ENCODE peak calls at places on chromosomes 2 and 18, in seven cellular contexts. One of them, this sample, is unnamed.

GRCh38 chr2:222912117-222912516 is 51.3 kb downstream of the ACSL3 start:
- DNase-seq in adrenal gland: no peak
- DNase-seq in testis: no peak
- DNase-seq in sigmoid colon: no peak
- DNase-seq in IMR-90: peak
- DNase-seq in A549: no peak
- DNase-seq in right lobe of liver: no peak
- DNase-seq in this sample: peak

GRCh38 chr2:102703748-102704147 is 58.1 kb upstream of the TMEM182 start:
- DNase-seq in testis: peak
- DNase-seq in IMR-90: peak
- DNase-seq in A549: peak
- DNase-seq in sigmoid colon: no peak
- DNase-seq in right lobe of liver: no peak
- DNase-seq in adrenal gland: no peak
- DNase-seq in this sample: no peak

GRCh38 chr2:181679544-181679979 is 755 bp downstream of the NEUROD1 start:
- DNase-seq in adrenal gland: no peak
- DNase-seq in right lobe of liver: no peak
- DNase-seq in A549: no peak
- DNase-seq in testis: no peak
- DNase-seq in IMR-90: no peak
- DNase-seq in sigmoid colon: no peak
- DNase-seq in this sample: no peak

GRCh38 chr2:174750923-174751441 is 13.3 kb downstream of the CHRNA1 start:
- DNase-seq in right lobe of liver: no peak
- DNase-seq in adrenal gland: no peak
- DNase-seq in sigmoid colon: no peak
- DNase-seq in IMR-90: no peak
- DNase-seq in testis: no peak
- DNase-seq in A549: no peak
- DNase-seq in this sample: no peak

GRCh38 chr2:239201884-239202283 is 198.9 kb downstream of the HDAC4 start:
- DNase-seq in sigmoid colon: peak
- DNase-seq in testis: no peak
- DNase-seq in adrenal gland: no peak
- DNase-seq in right lobe of liver: no peak
- DNase-seq in IMR-90: no peak
- DNase-seq in A549: no peak
- DNase-seq in this sample: peak

GRCh38 chr2:219058541-219059374 is 2.0 kb downstream of the IHH start:
- DNase-seq in right lobe of liver: peak
- DNase-seq in IMR-90: no peak
- DNase-seq in testis: peak
- DNase-seq in A549: no peak
- DNase-seq in sigmoid colon: no peak
- DNase-seq in adrenal gland: peak
- DNase-seq in this sample: no peak

GRCh38 chr2:133566967-133567645 is 1.2 kb downstream of the NCKAP5 start:
- DNase-seq in IMR-90: peak
- DNase-seq in A549: peak
- DNase-seq in right lobe of liver: peak
- DNase-seq in sigmoid colon: peak
- DNase-seq in testis: peak
- DNase-seq in adrenal gland: peak
- DNase-seq in this sample: peak

GRCh38 chr2:134413430-134413829 is 159.6 kb downstream of the MGAT5 start:
- DNase-seq in IMR-90: peak
- DNase-seq in adrenal gland: no peak
- DNase-seq in right lobe of liver: no peak
- DNase-seq in sigmoid colon: no peak
- DNase-seq in A549: no peak
- DNase-seq in testis: no peak
- DNase-seq in this sample: no peak

GRCh38 chr2:18611184-18611583 is 21.8 kb upstream of the NT5C1B start:
- DNase-seq in IMR-90: peak
- DNase-seq in testis: no peak
- DNase-seq in right lobe of liver: no peak
- DNase-seq in A549: no peak
- DNase-seq in sigmoid colon: no peak
- DNase-seq in adrenal gland: no peak
- DNase-seq in this sample: no peak

GRCh38 chr2:98528349-98528748 is 80.0 kb downstream of the COA5 start:
- DNase-seq in adrenal gland: no peak
- DNase-seq in right lobe of liver: no peak
- DNase-seq in sigmoid colon: no peak
- DNase-seq in A549: no peak
- DNase-seq in IMR-90: no peak
- DNase-seq in testis: no peak
- DNase-seq in this sample: no peak

GRCh38 chr18:31656754-31657153 is 27.6 kb downstream of the B4GALT6 start:
- DNase-seq in A549: no peak
- DNase-seq in sigmoid colon: no peak
- DNase-seq in testis: no peak
- DNase-seq in IMR-90: no peak
- DNase-seq in right lobe of liver: no peak
- DNase-seq in adrenal gland: no peak
- DNase-seq in this sample: no peak

GRCh38 chr2:80499095-80499494 is 194.5 kb upstream of the LRRTM1 start:
- DNase-seq in sigmoid colon: no peak
- DNase-seq in A549: peak
- DNase-seq in testis: peak
- DNase-seq in IMR-90: peak
- DNase-seq in right lobe of liver: no peak
- DNase-seq in adrenal gland: peak
- DNase-seq in this sample: no peak

GRCh38 chr2:3805120-3805519 is 101.7 kb downstream of the DCDC2C start:
- DNase-seq in testis: peak
- DNase-seq in right lobe of liver: no peak
- DNase-seq in sigmoid colon: no peak
- DNase-seq in A549: peak
- DNase-seq in adrenal gland: no peak
- DNase-seq in IMR-90: no peak
- DNase-seq in this sample: no peak

GRCh38 chr18:25701821-25702220 is 349.9 kb upstream of the ZNF521 start:
- DNase-seq in sigmoid colon: no peak
- DNase-seq in adrenal gland: no peak
- DNase-seq in right lobe of liver: no peak
- DNase-seq in testis: no peak
- DNase-seq in A549: no peak
- DNase-seq in IMR-90: no peak
- DNase-seq in this sample: no peak

GRCh38 chr2:42030196-42030759 is 17.5 kb upstream of the PKDCC start:
- DNase-seq in right lobe of liver: no peak
- DNase-seq in IMR-90: no peak
- DNase-seq in A549: no peak
- DNase-seq in sigmoid colon: no peak
- DNase-seq in adrenal gland: no peak
- DNase-seq in testis: no peak
- DNase-seq in this sample: no peak

GRCh38 chr18:9421096-9421495 is 54.2 kb upstream of the RALBP1 start:
- DNase-seq in testis: no peak
- DNase-seq in right lobe of liver: no peak
- DNase-seq in IMR-90: no peak
- DNase-seq in adrenal gland: no peak
- DNase-seq in sigmoid colon: peak
- DNase-seq in A549: no peak
- DNase-seq in this sample: no peak

GRCh38 chr2:45170191-45170975 is 161.1 kb upstream of the SIX2 start:
- DNase-seq in right lobe of liver: no peak
- DNase-seq in adrenal gland: no peak
- DNase-seq in A549: no peak
- DNase-seq in sigmoid colon: no peak
- DNase-seq in IMR-90: no peak
- DNase-seq in testis: peak
- DNase-seq in this sample: no peak

GRCh38 chr2:196174424-196174823 is 3.0 kb upstream of the STK17B start:
- DNase-seq in adrenal gland: no peak
- DNase-seq in A549: no peak
- DNase-seq in sigmoid colon: no peak
- DNase-seq in testis: no peak
- DNase-seq in IMR-90: no peak
- DNase-seq in right lobe of liver: no peak
- DNase-seq in this sample: no peak

GRCh38 chr2:172339431-172340010 is 87.9 kb upstream of the ITGA6 start:
- DNase-seq in right lobe of liver: no peak
- DNase-seq in IMR-90: peak
- DNase-seq in sigmoid colon: no peak
- DNase-seq in testis: no peak
- DNase-seq in adrenal gland: peak
- DNase-seq in A549: no peak
- DNase-seq in this sample: no peak

GRCh38 chr2:36294290-36294689 is 61.3 kb upstream of the CRIM1 start:
- DNase-seq in sigmoid colon: no peak
- DNase-seq in testis: no peak
- DNase-seq in IMR-90: no peak
- DNase-seq in right lobe of liver: no peak
- DNase-seq in adrenal gland: no peak
- DNase-seq in A549: no peak
- DNase-seq in this sample: no peak

GRCh38 chr2:38465789-38466127 is 88.7 kb upstream of the ATL2 start:
- DNase-seq in adrenal gland: peak
- DNase-seq in right lobe of liver: no peak
- DNase-seq in A549: peak
- DNase-seq in testis: peak
- DNase-seq in IMR-90: peak
- DNase-seq in sigmoid colon: no peak
- DNase-seq in this sample: peak

GRCh38 chr2:38467768-38468463 is 90.8 kb upstream of the ATL2 start:
- DNase-seq in IMR-90: no peak
- DNase-seq in sigmoid colon: no peak
- DNase-seq in adrenal gland: no peak
- DNase-seq in testis: no peak
- DNase-seq in A549: no peak
- DNase-seq in right lobe of liver: no peak
- DNase-seq in this sample: no peak

GRCh38 chr2:38466849-38467767 is 90.0 kb upstream of the ATL2 start:
- DNase-seq in IMR-90: peak
- DNase-seq in adrenal gland: no peak
- DNase-seq in sigmoid colon: peak
- DNase-seq in right lobe of liver: no peak
- DNase-seq in A549: no peak
- DNase-seq in testis: no peak
- DNase-seq in this sample: no peak

GRCh38 chr2:38464971-38465788 is 88.1 kb upstream of the ATL2 start:
- DNase-seq in IMR-90: no peak
- DNase-seq in sigmoid colon: no peak
- DNase-seq in A549: no peak
- DNase-seq in testis: no peak
- DNase-seq in adrenal gland: no peak
- DNase-seq in right lobe of liver: no peak
- DNase-seq in this sample: no peak

DNA sequence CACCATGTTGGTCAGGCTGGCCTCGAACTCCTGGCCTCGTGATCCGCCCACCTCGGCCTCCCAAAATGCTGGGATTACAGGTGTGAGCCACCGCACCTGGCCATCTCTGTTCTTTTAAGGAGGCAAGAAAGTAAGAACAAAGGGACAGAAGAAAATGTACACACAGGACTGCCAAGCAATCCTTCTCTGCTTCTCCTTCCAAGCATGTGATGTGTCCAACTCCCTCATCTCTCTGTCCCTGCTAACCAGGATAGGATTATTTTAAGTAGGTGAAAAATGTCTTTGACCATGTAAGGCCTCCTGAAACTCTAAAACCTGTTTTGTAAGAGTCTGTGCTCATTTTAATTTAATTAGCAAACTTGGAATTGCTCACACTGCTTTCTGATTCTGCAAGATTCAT is 89.3 kb upstream of the ATL2 start:
- DNase-seq in IMR-90: no peak
- DNase-seq in testis: no peak
- DNase-seq in sigmoid colon: no peak
- DNase-seq in A549: no peak
- DNase-seq in right lobe of liver: no peak
- DNase-seq in adrenal gland: no peak
- DNase-seq in this sample: no peak
- H3K27ac ChIP-seq in IMR-90: peak
- H3K27ac ChIP-seq in testis: no peak
- H3K27ac ChIP-seq in sigmoid colon: peak
- H3K27ac ChIP-seq in A549: no peak
- H3K27ac ChIP-seq in right lobe of liver: no peak
- H3K27ac ChIP-seq in adrenal gland: no peak
- H3K27ac ChIP-seq in this sample: no peak

GRCh38 chr2:216618785-216619184 is 14.4 kb upstream of the IGFBP2 start:
- DNase-seq in sigmoid colon: no peak
- DNase-seq in testis: no peak
- DNase-seq in adrenal gland: no peak
- DNase-seq in IMR-90: no peak
- DNase-seq in right lobe of liver: no peak
- DNase-seq in A549: no peak
- DNase-seq in this sample: no peak
- TF ChIP-seq POLR2A in sigmoid colon: no peak
- TF ChIP-seq POLR2A in testis: no peak
- TF ChIP-seq POLR2A in adrenal gland: no peak
- TF ChIP-seq POLR2A in IMR-90: no peak
- TF ChIP-seq POLR2A in right lobe of liver: no peak
- TF ChIP-seq POLR2A in A549: no peak
- TF ChIP-seq POLR2A in this sample: no peak

DNA sequence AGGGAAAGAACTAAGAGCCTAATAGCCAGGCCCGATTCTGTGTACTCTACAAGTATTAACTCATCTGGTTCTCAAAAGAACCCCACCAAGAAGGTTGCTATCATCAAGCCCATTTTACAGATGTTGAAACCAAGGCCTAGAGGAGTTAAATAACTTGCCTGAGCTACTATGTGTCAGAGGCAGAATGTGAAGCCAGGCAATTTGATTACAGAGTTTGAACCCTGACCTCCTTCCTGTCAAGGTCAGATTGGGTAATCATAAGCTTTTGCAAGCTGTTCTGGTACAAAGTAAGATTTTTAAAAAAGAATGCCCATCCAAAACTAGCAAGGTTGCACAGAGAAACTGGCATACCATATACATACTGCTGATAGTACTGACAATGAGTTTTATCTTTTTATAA is 227.1 kb downstream of the HAUS1 start:
- DNase-seq in right lobe of liver: no peak
- DNase-seq in testis: no peak
- DNase-seq in A549: no peak
- DNase-seq in sigmoid colon: no peak
- DNase-seq in adrenal gland: no peak
- DNase-seq in IMR-90: no peak
- DNase-seq in this sample: no peak
- H3K27ac ChIP-seq in right lobe of liver: no peak
- H3K27ac ChIP-seq in testis: no peak
- H3K27ac ChIP-seq in A549: no peak
- H3K27ac ChIP-seq in sigmoid colon: no peak
- H3K27ac ChIP-seq in adrenal gland: no peak
- H3K27ac ChIP-seq in IMR-90: no peak
- H3K27ac ChIP-seq in this sample: no peak

DNA sequence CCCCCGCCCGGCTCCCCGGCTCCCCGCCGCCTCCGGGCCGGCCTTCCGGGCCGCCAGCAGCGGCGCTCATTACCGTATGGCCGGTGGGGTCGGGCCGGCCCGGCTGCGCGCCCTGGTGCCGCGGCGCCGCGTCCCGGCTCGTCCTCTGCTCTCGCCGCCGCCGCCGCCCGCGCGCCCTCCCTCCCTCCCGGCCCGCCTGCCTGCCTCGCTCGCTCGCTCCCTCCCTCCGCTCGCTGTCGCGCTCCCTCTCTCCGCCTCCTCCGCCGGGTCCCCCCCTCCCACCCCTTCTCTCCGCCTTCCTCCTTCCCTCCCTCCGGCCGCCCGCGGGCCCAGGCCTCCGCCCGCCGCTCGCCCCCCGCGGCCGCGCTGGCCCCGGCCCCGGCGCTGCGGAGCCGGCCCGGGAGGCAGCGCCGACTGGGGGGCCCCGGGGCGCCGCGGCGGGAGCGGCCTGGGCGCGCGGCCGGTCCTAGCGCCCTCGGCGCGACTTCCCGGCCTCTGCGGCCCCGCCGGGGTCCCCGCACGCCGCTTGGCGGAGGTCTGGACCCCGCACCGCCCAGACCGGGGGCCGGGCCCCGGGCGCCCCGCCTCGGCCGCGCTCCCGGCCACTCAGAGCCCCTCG is at the start of gene DNMT3A:
- DNase-seq in IMR-90: peak
- DNase-seq in sigmoid colon: peak
- DNase-seq in A549: peak
- DNase-seq in testis: peak
- DNase-seq in right lobe of liver: peak
- DNase-seq in adrenal gland: peak
- DNase-seq in this sample: peak
- TF ChIP-seq POLR2A in IMR-90: no peak
- TF ChIP-seq POLR2A in sigmoid colon: no peak
- TF ChIP-seq POLR2A in A549: peak
- TF ChIP-seq POLR2A in testis: no peak
- TF ChIP-seq POLR2A in right lobe of liver: peak
- TF ChIP-seq POLR2A in adrenal gland: peak
- TF ChIP-seq POLR2A in this sample: peak

This sample was measured in Peyer's patch.